ENCODE peak calls at places on chromosome 21, in five cellular contexts. One of them, this sample, is unnamed.

GRCh38 chr21:31557956-31558838 is 101.3 kb upstream of the SOD1 start:
- DNase-seq in MM.1S: peak; percentile 59
- DNase-seq in HCT116: no peak
- DNase-seq in PC-3: peak; percentile 8
- DNase-seq in cardiac muscle cell: no peak
- DNase-seq in this sample: no peak

GRCh38 chr21:27269646-27270045 is 302.8 kb upstream of the ADAMTS5 start:
- DNase-seq in MM.1S: no peak
- DNase-seq in HCT116: no peak
- DNase-seq in PC-3: peak; percentile 8
- DNase-seq in cardiac muscle cell: no peak
- DNase-seq in this sample: no peak

GRCh38 chr21:15774590-15774989 is 44.8 kb downstream of the USP25 start:
- DNase-seq in MM.1S: no peak
- DNase-seq in HCT116: no peak
- DNase-seq in PC-3: peak; percentile 52
- DNase-seq in cardiac muscle cell: no peak
- DNase-seq in this sample: no peak

GRCh38 chr21:31911138-31911907 is 38.5 kb downstream of the HUNK start:
- DNase-seq in MM.1S: no peak
- DNase-seq in HCT116: no peak
- DNase-seq in PC-3: peak; percentile 61
- DNase-seq in cardiac muscle cell: no peak
- DNase-seq in this sample: no peak

GRCh38 chr21:16708431-16708830 is 804.4 kb upstream of the CXADR start:
- DNase-seq in MM.1S: no peak
- DNase-seq in HCT116: no peak
- DNase-seq in PC-3: no peak
- DNase-seq in cardiac muscle cell: no peak
- DNase-seq in this sample: no peak

GRCh38 chr21:25428537-25428936 is 178.7 kb downstream of the MRPL39 start:
- DNase-seq in MM.1S: peak; percentile 26
- DNase-seq in HCT116: no peak
- DNase-seq in PC-3: no peak
- DNase-seq in cardiac muscle cell: no peak
- DNase-seq in this sample: no peak

GRCh38 chr21:15289896-15290841 is 225.4 kb upstream of the NRIP1 start:
- DNase-seq in MM.1S: peak; percentile 91
- DNase-seq in HCT116: no peak
- DNase-seq in PC-3: no peak
- DNase-seq in cardiac muscle cell: peak; percentile 46
- DNase-seq in this sample: no peak

GRCh38 chr21:28856588-28857250 is 136.0 kb downstream of the LTN1 start:
- DNase-seq in MM.1S: no peak
- DNase-seq in HCT116: no peak
- DNase-seq in PC-3: no peak
- DNase-seq in cardiac muscle cell: peak; percentile 10
- DNase-seq in this sample: no peak

GRCh38 chr21:29233611-29234540 is 64.8 kb upstream of the BACH1 start:
- DNase-seq in MM.1S: peak; percentile 81
- DNase-seq in HCT116: no peak
- DNase-seq in PC-3: no peak
- DNase-seq in cardiac muscle cell: no peak
- DNase-seq in this sample: no peak

GRCh38 chr21:29604096-29604495 is 305.4 kb downstream of the BACH1 start:
- DNase-seq in MM.1S: no peak
- DNase-seq in HCT116: no peak
- DNase-seq in PC-3: no peak
- DNase-seq in cardiac muscle cell: no peak
- DNase-seq in this sample: no peak

GRCh38 chr21:31142600-31142999 is 104.3 kb upstream of the KRTAP19-8 start:
- DNase-seq in MM.1S: no peak
- DNase-seq in HCT116: no peak
- DNase-seq in PC-3: peak; percentile 47
- DNase-seq in cardiac muscle cell: no peak
- DNase-seq in this sample: no peak

GRCh38 chr21:29152936-29153335 is 22.5 kb downstream of the MAP3K7CL start:
- DNase-seq in MM.1S: no peak
- DNase-seq in HCT116: no peak
- DNase-seq in PC-3: no peak
- DNase-seq in cardiac muscle cell: no peak
- DNase-seq in this sample: no peak

GRCh38 chr21:31897311-31897710 is 24.5 kb downstream of the HUNK start:
- DNase-seq in MM.1S: no peak
- DNase-seq in HCT116: no peak
- DNase-seq in PC-3: no peak
- DNase-seq in cardiac muscle cell: no peak
- DNase-seq in this sample: no peak

GRCh38 chr21:16308269-16308668 is 578.5 kb downstream of the USP25 start:
- DNase-seq in MM.1S: peak; percentile 80
- DNase-seq in HCT116: no peak
- DNase-seq in PC-3: no peak
- DNase-seq in cardiac muscle cell: no peak
- DNase-seq in this sample: peak; percentile 94

GRCh38 chr21:33198346-33199135 is 31.2 kb upstream of the IFNAR2 start:
- DNase-seq in MM.1S: no peak
- DNase-seq in HCT116: no peak
- DNase-seq in PC-3: no peak
- DNase-seq in cardiac muscle cell: no peak
- DNase-seq in this sample: no peak

GRCh38 chr21:32329331-32329730 is 30.7 kb downstream of the MRAP start:
- DNase-seq in MM.1S: no peak
- DNase-seq in HCT116: no peak
- DNase-seq in PC-3: no peak
- DNase-seq in cardiac muscle cell: no peak
- DNase-seq in this sample: no peak

GRCh38 chr21:27622636-27623035 is 655.7 kb upstream of the ADAMTS5 start:
- DNase-seq in MM.1S: no peak
- DNase-seq in HCT116: no peak
- DNase-seq in PC-3: no peak
- DNase-seq in cardiac muscle cell: no peak
- DNase-seq in this sample: no peak

GRCh38 chr21:16535100-16535418 is 805.3 kb downstream of the USP25 start:
- DNase-seq in MM.1S: no peak
- DNase-seq in HCT116: no peak
- DNase-seq in PC-3: peak; percentile 13
- DNase-seq in cardiac muscle cell: no peak
- DNase-seq in this sample: no peak

GRCh38 chr21:31354604-31355443 is 10.8 kb upstream of the TIAM1 start:
- DNase-seq in MM.1S: no peak
- DNase-seq in HCT116: peak; percentile 98
- DNase-seq in PC-3: peak; percentile 99
- DNase-seq in cardiac muscle cell: no peak
- DNase-seq in this sample: no peak

GRCh38 chr21:39016740-39017315 is 166.4 kb downstream of the PSMG1 start:
- DNase-seq in MM.1S: peak; percentile 63
- DNase-seq in HCT116: no peak
- DNase-seq in PC-3: no peak
- DNase-seq in cardiac muscle cell: no peak
- DNase-seq in this sample: no peak

GRCh38 chr21:38662224-38662568 is 143.5 kb upstream of the ETS2 start:
- DNase-seq in MM.1S: no peak
- DNase-seq in HCT116: no peak
- DNase-seq in PC-3: no peak
- DNase-seq in cardiac muscle cell: no peak
- DNase-seq in this sample: no peak

GRCh38 chr21:25963186-25963585 is 207.4 kb downstream of the APP start:
- DNase-seq in MM.1S: no peak
- DNase-seq in HCT116: peak; percentile 75
- DNase-seq in PC-3: peak; percentile 85
- DNase-seq in cardiac muscle cell: no peak
- DNase-seq in this sample: no peak

GRCh38 chr21:32089771-32090170 is 189.1 kb downstream of the MIS18A start:
- DNase-seq in MM.1S: no peak
- DNase-seq in HCT116: no peak
- DNase-seq in PC-3: no peak
- DNase-seq in cardiac muscle cell: no peak
- DNase-seq in this sample: no peak

GRCh38 chr21:37416914-37417313 is 50.3 kb downstream of the DYRK1A start:
- DNase-seq in MM.1S: no peak
- DNase-seq in HCT116: no peak
- DNase-seq in PC-3: no peak
- DNase-seq in cardiac muscle cell: no peak
- DNase-seq in this sample: no peak

GRCh38 chr21:37421306-37421705 is 54.7 kb downstream of the DYRK1A start:
- DNase-seq in MM.1S: no peak
- DNase-seq in HCT116: no peak
- DNase-seq in PC-3: no peak
- DNase-seq in cardiac muscle cell: no peak
- DNase-seq in this sample: no peak

GRCh38 chr21:37422382-37422781 is 55.8 kb downstream of the DYRK1A start:
- DNase-seq in MM.1S: no peak
- DNase-seq in HCT116: no peak
- DNase-seq in PC-3: no peak
- DNase-seq in cardiac muscle cell: no peak
- DNase-seq in this sample: no peak

GRCh38 chr21:37415938-37416337 is 49.4 kb downstream of the DYRK1A start:
- DNase-seq in MM.1S: no peak
- DNase-seq in HCT116: no peak
- DNase-seq in PC-3: no peak
- DNase-seq in cardiac muscle cell: peak; percentile 8
- DNase-seq in this sample: no peak

DNA sequence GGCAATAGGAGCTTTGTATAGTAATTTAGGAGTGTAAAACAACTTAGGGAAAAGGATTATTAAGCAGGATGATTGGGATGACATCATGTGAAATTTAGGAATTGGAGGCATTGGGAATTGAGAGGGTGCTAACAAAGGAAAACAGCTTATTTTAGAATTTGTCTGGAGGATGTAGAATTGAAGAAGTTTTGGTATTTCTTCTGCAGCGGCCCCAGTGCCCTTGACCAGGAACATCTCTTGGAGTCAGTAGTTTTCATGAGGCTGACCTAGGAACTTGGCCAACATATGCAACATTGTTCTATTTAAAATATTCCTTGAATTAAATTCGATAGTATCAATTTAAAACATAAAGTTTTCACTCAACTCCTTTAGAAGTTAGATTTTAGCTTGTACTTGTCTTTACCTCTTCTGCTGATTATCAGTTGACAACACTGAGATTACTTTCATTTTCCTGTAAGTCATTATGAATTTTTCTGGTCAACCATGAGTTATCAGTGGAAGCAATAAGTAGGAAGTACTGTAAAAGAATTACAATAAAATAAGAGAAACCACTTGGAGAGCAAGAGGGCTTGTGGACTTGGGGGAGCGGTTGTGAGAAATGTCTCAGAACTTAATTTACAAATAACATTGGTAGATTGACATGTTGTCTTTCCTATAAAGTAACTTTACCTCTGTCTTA is 52.8 kb downstream of the DYRK1A start:
- DNase-seq in MM.1S: no peak
- DNase-seq in HCT116: no peak
- DNase-seq in PC-3: no peak
- DNase-seq in cardiac muscle cell: no peak
- DNase-seq in this sample: no peak
- H3K4me3 ChIP-seq in MM.1S: no peak overlapping the region
- H3K4me3 ChIP-seq in HCT116: no peak overlapping the region
- H3K4me3 ChIP-seq in PC-3: no peak overlapping the region
- H3K4me3 ChIP-seq in cardiac muscle cell: no peak overlapping the region
- H3K4me3 ChIP-seq in this sample: no peak overlapping the region

DNA sequence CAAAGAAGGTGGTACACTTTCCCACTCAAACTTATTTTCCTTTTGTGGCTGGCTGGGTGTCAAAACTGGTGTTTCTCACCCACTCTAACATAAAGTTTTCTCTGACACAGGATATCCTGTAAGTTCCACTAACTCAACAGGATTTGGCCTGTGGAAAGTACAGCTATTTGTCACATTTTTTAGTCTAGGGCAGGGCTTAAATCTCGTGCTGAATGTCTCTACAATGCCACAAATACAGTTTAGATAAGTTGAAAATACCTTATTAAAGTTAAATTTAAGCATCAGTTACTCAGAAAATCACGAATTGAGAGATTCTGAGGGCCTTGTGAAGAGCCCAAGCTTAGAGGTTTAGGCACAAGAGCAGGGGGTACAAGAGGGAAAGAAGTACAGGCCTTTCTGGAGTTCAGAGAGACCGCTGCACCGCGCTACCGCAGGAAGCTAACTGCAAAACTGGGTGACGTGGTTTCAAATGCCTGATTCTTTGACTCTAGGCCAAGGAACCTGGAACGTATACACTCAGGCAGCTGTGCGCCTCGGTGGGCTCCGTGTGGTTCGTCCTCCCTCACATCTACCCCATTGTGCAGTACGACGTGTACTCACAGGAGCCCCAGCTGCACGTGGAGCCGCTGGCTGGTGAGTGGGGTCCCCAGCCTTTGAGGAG is 23.4 kb upstream of the PWP2 start:
- DNase-seq in MM.1S: no peak
- DNase-seq in HCT116: no peak
- DNase-seq in PC-3: no peak
- DNase-seq in cardiac muscle cell: no peak
- DNase-seq in this sample: no peak
- H3K4me1 ChIP-seq in MM.1S: no peaks in the 10 kb centered on the region
- H3K4me1 ChIP-seq in HCT116: no peaks in the 10 kb centered on the region
- H3K4me1 ChIP-seq in PC-3: no peaks in the 10 kb centered on the region
- H3K4me1 ChIP-seq in cardiac muscle cell: no peaks in the 10 kb centered on the region
- H3K4me1 ChIP-seq in this sample: no peaks in the 10 kb centered on the region

DNA sequence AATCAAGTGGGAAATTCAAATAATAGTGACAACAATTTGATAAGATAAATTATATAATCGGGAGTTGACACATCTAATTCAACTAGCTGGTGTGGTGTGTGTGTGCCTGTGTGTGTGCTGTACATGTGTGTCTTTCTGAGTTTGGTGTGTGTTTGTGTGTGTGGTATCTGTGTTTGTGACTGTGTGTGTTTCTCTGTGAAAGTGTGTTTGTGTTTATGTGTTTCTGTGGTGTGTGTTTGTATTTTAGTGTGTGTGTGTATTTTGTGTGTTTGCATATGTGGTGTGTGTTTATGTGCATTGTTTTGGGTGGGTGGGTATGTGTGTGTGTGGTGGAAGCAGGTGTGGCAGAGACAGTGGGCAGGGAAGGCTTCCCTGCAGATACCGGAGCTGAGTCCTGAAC is 4.8 kb upstream of the DSCAM start:
- DNase-seq in MM.1S: no peak
- DNase-seq in HCT116: no peak
- DNase-seq in PC-3: no peak
- DNase-seq in cardiac muscle cell: no peak
- DNase-seq in this sample: no peak
- H3K4me3 ChIP-seq in MM.1S: no peak overlapping the region
- H3K4me3 ChIP-seq in HCT116: no peak overlapping the region
- H3K4me3 ChIP-seq in PC-3: no peak overlapping the region
- H3K4me3 ChIP-seq in cardiac muscle cell: no peak overlapping the region
- H3K4me3 ChIP-seq in this sample: no peak overlapping the region

DNA sequence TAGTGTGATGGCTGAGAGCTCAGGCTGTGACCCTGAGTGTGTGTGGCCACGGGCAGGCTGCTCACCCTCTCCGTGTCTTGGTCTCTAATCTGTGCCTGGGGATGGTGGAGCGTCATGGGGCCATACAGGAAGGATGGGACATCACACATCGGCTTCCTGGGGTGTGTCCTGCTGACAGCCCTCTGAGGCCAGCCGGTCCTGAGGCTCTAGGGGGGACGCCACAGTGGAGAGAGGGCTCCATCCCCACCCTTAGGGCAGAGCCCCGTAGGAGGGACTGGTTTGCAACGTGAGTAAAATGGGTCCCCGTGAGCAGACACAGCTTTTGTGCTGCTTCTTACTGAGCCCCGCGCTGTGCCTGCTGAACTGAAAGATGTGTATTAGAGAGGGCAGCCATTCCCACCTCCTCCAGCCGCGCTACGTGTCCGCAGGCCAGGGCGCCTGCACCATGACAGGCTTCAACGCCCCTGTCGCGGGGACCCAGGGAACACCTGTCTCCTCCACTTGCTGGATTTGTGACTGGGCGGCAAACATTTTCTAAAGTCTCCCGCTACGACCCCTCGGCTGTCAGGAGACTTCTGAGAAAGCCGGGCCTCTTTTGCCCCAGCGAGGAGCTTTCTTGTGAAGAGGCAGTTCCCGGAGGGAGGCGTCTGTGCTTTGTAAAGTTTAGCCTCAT is 8.1 kb downstream of the COL18A1 start:
- DNase-seq in MM.1S: no peak
- DNase-seq in HCT116: no peak
- DNase-seq in PC-3: no peak
- DNase-seq in cardiac muscle cell: peak; percentile 55
- DNase-seq in this sample: no peak
- H3K4me1 ChIP-seq in MM.1S: no peaks in the 10 kb centered on the region
- H3K4me1 ChIP-seq in HCT116: peaks cover 3% of the 10 kb centered on the region
- H3K4me1 ChIP-seq in PC-3: peaks cover 6% of the 10 kb centered on the region
- H3K4me1 ChIP-seq in cardiac muscle cell: peaks cover 89% of the 10 kb centered on the region
- H3K4me1 ChIP-seq in this sample: no peaks in the 10 kb centered on the region